ENCODE peak calls at places on chromosomes 16 and 17, in nine cellular contexts. Z is stimulated activated CD4-positive, alpha-beta T cell treated with anti-CD3 and anti-CD28 coated beads, Interleukin-4, amount 100 ng/mL, for 1 hour; V is NCI-H526 treated with DMSO at 0.1 percent for 48 hours; W is ecto neural progenitor cell; H is AG09319; M is CD4-positive, alpha-beta T cell; B is DMS79; K is GM23248; D is SW480. U is an unnamed sample.
A peak's percentile ranks its signal among the peaks of the same experiment; 100 is the strongest.

GRCh38 chr17:9002610-9003354 is 18.5 kb upstream of the NTN1 start:
- DNase-seq in Z (peak; percentile 50), V (no peak), W (peak; percentile 87), H (no peak), M (no peak), B (no peak), K (peak; percentile 60), D (no peak), U (no peak)

GRCh38 chr17:29588561-29589411 is 662 bp downstream of the GIT1 start:
- DNase-seq in Z (peak; percentile 62), V (peak; percentile 58), W (peak; percentile 74), H (no peak), M (no peak), B (no peak), K (peak; percentile 69), D (peak; percentile 35), U (no peak)

GRCh38 chr16:89561195-89562026 is 929 bp downstream of the RPL13 start:
- DNase-seq in Z (no peak), V (no peak), W (no peak), H (no peak), M (no peak), B (no peak), K (no peak), D (no peak), U (no peak)

GRCh38 chr17:39601758-39602532 is 5.8 kb downstream of the NEUROD2 start:
- DNase-seq in Z (no peak), V (no peak), W (no peak), H (no peak), M (no peak), B (no peak), K (no peak), D (no peak), U (no peak)

GRCh38 chr16:24839347-24839972 is 6.3 kb upstream of the SLC5A11 start:
- DNase-seq in Z (no peak), V (no peak), W (no peak), H (no peak), M (no peak), B (peak; percentile 54), K (no peak), D (no peak), U (no peak)

GRCh38 chr17:2980211-2980903 is 83.0 kb downstream of the OR1D5 start:
- DNase-seq in Z (no peak), V (no peak), W (no peak), H (no peak), M (no peak), B (no peak), K (no peak), D (no peak), U (no peak)

GRCh38 chr16:46801428-46802049 is 29.4 kb downstream of the C16orf87 start:
- DNase-seq in Z (no peak), V (peak; percentile 15), W (no peak), H (no peak), M (no peak), B (peak; percentile 1), K (peak; percentile 66), D (peak; percentile 50), U (no peak)

GRCh38 chr16:68490829-68491575 is 42.7 kb upstream of the SMPD3 start:
- DNase-seq in Z (no peak), V (no peak), W (no peak), H (no peak), M (no peak), B (peak; percentile 44), K (peak; percentile 85), D (peak; percentile 59), U (no peak)

GRCh38 chr17:58333396-58334207 is 5.0 kb upstream of the TSPOAP1 start:
- DNase-seq in Z (peak; percentile 13), V (no peak), W (no peak), H (no peak), M (no peak), B (no peak), K (no peak), D (no peak), U (no peak)

GRCh38 chr17:16343569-16343968 is 9.7 kb downstream of the CENPV start:
- DNase-seq in Z (no peak), V (no peak), W (no peak), H (no peak), M (no peak), B (no peak), K (no peak), D (no peak), U (no peak)

GRCh38 chr16:56974549-56975300 is 13.0 kb downstream of the CETP start:
- DNase-seq in Z (no peak), V (no peak), W (no peak), H (no peak), M (no peak), B (no peak), K (no peak), D (no peak), U (no peak)

GRCh38 chr16:87602821-87603683 is 744 bp downstream of the JPH3 start:
- DNase-seq in Z (no peak), V (no peak), W (peak; percentile 63), H (no peak), M (no peak), B (no peak), K (peak; percentile 9), D (peak; percentile 19), U (no peak)

GRCh38 chr17:49995055-49995738 is at the start of gene DLX3:
- DNase-seq in Z (peak; percentile 38), V (peak; percentile 77), W (peak; percentile 96), H (peak; percentile 24), M (no peak), B (peak; percentile 59), K (peak; percentile 91), D (peak; percentile 87), U (no peak)

GRCh38 chr16:8396463-8396862 is 193.8 kb downstream of the TMEM114 start:
- DNase-seq in Z (no peak), V (no peak), W (no peak), H (no peak), M (no peak), B (no peak), K (no peak), D (no peak), U (no peak)

GRCh38 chr17:42980274-42980765 is at the start of gene RUNDC1:
- DNase-seq in Z (peak; percentile 92), V (peak; percentile 77), W (peak; percentile 97), H (peak; percentile 32), M (peak; percentile 88), B (peak; percentile 76), K (peak; percentile 95), D (peak; percentile 90), U (no peak)

GRCh38 chr17:58323420-58324408 is 4.9 kb downstream of the TSPOAP1 start:
- DNase-seq in Z (no peak), V (no peak), W (no peak), H (no peak), M (no peak), B (no peak), K (no peak), D (no peak), U (no peak)

GRCh38 chr17:61470530-61471136 is 18.4 kb downstream of the TBX4 start:
- DNase-seq in Z (no peak), V (no peak), W (no peak), H (no peak), M (no peak), B (no peak), K (no peak), D (no peak), U (no peak)

GRCh38 chr16:46908540-46909372 is 24.6 kb downstream of the GPT2 start:
- DNase-seq in Z (peak; percentile 61), V (peak; percentile 25), W (peak; percentile 79), H (peak; percentile 16), M (peak; percentile 57), B (no peak), K (peak; percentile 69), D (peak; percentile 44), U (no peak)

GRCh38 chr17:13593757-13594156 is 8.0 kb downstream of the HS3ST3A1 start:
- DNase-seq in Z (no peak), V (no peak), W (no peak), H (peak; percentile 31), M (no peak), B (no peak), K (peak; percentile 52), D (no peak), U (no peak)

GRCh38 chr16:30902070-30902972 is 5.9 kb downstream of the CTF1 start:
- DNase-seq in Z (peak; percentile 57), V (no peak), W (peak; percentile 86), H (no peak), M (peak; percentile 50), B (no peak), K (peak; percentile 92), D (no peak), U (no peak)

GRCh38 chr16:53131363-53132071 is 76.7 kb downstream of the CHD9 start:
- DNase-seq in Z (peak; percentile 65), V (no peak), W (peak; percentile 68), H (no peak), M (peak; percentile 29), B (no peak), K (peak; percentile 88), D (peak; percentile 50), U (no peak)

GRCh38 chr16:12247811-12248210 is 271.3 kb downstream of the SNX29 start:
- DNase-seq in Z (no peak), V (no peak), W (no peak), H (no peak), M (no peak), B (no peak), K (no peak), D (no peak), U (no peak)

GRCh38 chr16:58492066-58492465 is 7.9 kb upstream of the NDRG4 start:
- DNase-seq in Z (no peak), V (no peak), W (peak; percentile 37), H (no peak), M (no peak), B (no peak), K (no peak), D (no peak), U (no peak)

GRCh38 chr16:69662901-69663300 is 63.5 kb downstream of the NQO1 start:
- DNase-seq in Z (no peak), V (no peak), W (no peak), H (no peak), M (no peak), B (no peak), K (no peak), D (no peak), U (no peak)

GRCh38 chr17:15398736-15399331 is 57.4 kb upstream of the TEKT3 start:
- DNase-seq in Z (no peak), V (no peak), W (no peak), H (no peak), M (no peak), B (no peak), K (peak; percentile 88), D (peak; percentile 40), U (no peak)

GRCh38 chr16:57186630-57187507 is 740 bp downstream of the RSPRY1 start:
- DNase-seq in Z (peak; percentile 14), V (no peak), W (peak; percentile 52), H (no peak), M (no peak), B (no peak), K (peak; percentile 74), D (peak; percentile 46), U (no peak)

GRCh38 chr17:7184647-7185046 is 5.5 kb upstream of the ASGR1 start:
- DNase-seq in Z (no peak), V (no peak), W (no peak), H (no peak), M (no peak), B (no peak), K (no peak), D (no peak), U (no peak)

GRCh38 chr16:64830653-64831052 is 291.2 kb downstream of the CDH11 start:
- DNase-seq in Z (no peak), V (no peak), W (no peak), H (peak; percentile 10), M (no peak), B (no peak), K (peak; percentile 60), D (no peak), U (no peak)

GRCh38 chr16:57803413-57803990 is 1.2 kb upstream of the KIFC3 start:
- DNase-seq in Z (no peak), V (no peak), W (no peak), H (no peak), M (no peak), B (no peak), K (no peak), D (no peak), U (no peak)

GRCh38 chr17:75869282-75870141 is 8.9 kb downstream of the TRIM47 start:
- DNase-seq in Z (no peak), V (no peak), W (no peak), H (no peak), M (no peak), B (no peak), K (peak; percentile 84), D (peak; percentile 85), U (no peak)

GRCh38 chr16:54136276-54136625 is 150.3 kb downstream of the IRX3 start:
- DNase-seq in Z (no peak), V (no peak), W (no peak), H (no peak), M (no peak), B (no peak), K (peak; percentile 80), D (no peak), U (no peak)